ENCODE peak calls at places on chromosomes 1 and 21, in seven cellular contexts. M, W, U, O, N, Y and D are unnamed samples.
A peak's percentile ranks its signal among the peaks of the same experiment; 100 is the strongest.

GRCh38 chr21:31159808-31160207 is 121.5 kb upstream of the KRTAP19-8 start:
- DNase-seq in M (no peak), W (no peak), U (no peak), O (no peak), N (no peak), Y (no peak), D (no peak)

GRCh38 chr1:92882817-92883216 is 51.0 kb downstream of the RPL5 start:
- DNase-seq in M (no peak), W (no peak), U (no peak), O (no peak), N (no peak), Y (no peak), D (no peak)

GRCh38 chr1:202959276-202959620 is 1.1 kb upstream of the ADIPOR1 start:
- DNase-seq in M (no peak), W (no peak), U (peak; percentile 36), O (no peak), N (no peak), Y (peak; percentile 66), D (no peak)

GRCh38 chr1:229457436-229457835 is 23.5 kb upstream of the ACTA1 start:
- DNase-seq in M (no peak), W (no peak), U (no peak), O (no peak), N (no peak), Y (no peak), D (no peak)

GRCh38 chr1:60461889-60462595 is 388.5 kb upstream of the C1orf87 start:
- DNase-seq in M (no peak), W (no peak), U (no peak), O (no peak), N (no peak), Y (no peak), D (no peak)

GRCh38 chr1:202283991-202284390 is 57.7 kb downstream of the UBE2T start:
- DNase-seq in M (no peak), W (no peak), U (no peak), O (no peak), N (peak; percentile 19), Y (peak; percentile 80), D (no peak)

GRCh38 chr1:30947212-30947611 is 38.7 kb upstream of the SDC3 start:
- DNase-seq in M (no peak), W (no peak), U (no peak), O (no peak), N (no peak), Y (no peak), D (no peak)

GRCh38 chr1:170426596-170426995 is 105.4 kb upstream of the GORAB start:
- DNase-seq in M (no peak), W (no peak), U (no peak), O (no peak), N (no peak), Y (no peak), D (no peak)

GRCh38 chr1:23198373-23198772 is 18.9 kb downstream of the HTR1D start:
- DNase-seq in M (no peak), W (no peak), U (peak; percentile 86), O (no peak), N (no peak), Y (peak; percentile 97), D (no peak)

GRCh38 chr1:231965615-231966014 is 339.0 kb downstream of the DISC1 start:
- DNase-seq in M (no peak), W (no peak), U (no peak), O (no peak), N (no peak), Y (no peak), D (no peak)
- TF ChIP-seq CTCF in M (no peak), W (no peak), U (no peak), O (no peak), N (no peak), Y (no peak), D (no peak)

GRCh38 chr1:105608713-105609112 is 1447.8 kb upstream of the PRMT6 start:
- DNase-seq in M (no peak), W (no peak), U (no peak), O (no peak), N (no peak), Y (peak; percentile 49), D (no peak)
- TF ChIP-seq CTCF in M (no peak), W (peak; percentile 49), U (no peak), O (no peak), N (no peak), Y (peak; percentile 72), D (no peak)

GRCh38 chr21:44377201-44377921 is 23.9 kb downstream of the TRPM2 start:
- DNase-seq in M (no peak), W (peak; percentile 60), U (no peak), O (no peak), N (no peak), Y (no peak), D (no peak)
- TF ChIP-seq CTCF in M (no peak), W (peak; percentile 57), U (no peak), O (no peak), N (no peak), Y (no peak), D (no peak)

DNA sequence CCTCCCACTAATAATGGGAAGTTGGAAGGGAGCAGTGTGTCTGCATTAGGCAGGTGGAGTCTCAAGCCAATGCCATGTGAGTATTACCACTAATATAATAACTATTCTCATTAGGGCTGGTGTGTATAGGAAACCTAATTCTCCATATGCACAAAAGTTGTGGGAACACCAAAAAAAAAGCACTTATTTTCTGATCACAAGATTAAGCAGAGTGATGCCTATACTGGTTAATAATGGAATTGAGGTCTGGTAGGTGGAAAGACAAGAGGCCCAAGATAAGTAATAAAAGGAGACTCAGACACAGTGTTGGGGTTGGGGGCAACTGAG is 7.0 kb upstream of the NPL start:
- DNase-seq in M (no peak), W (no peak), U (no peak), O (no peak), N (no peak), Y (no peak), D (no peak)
- TF ChIP-seq CTCF in M (peak; percentile 1), W (no peak), U (no peak), O (no peak), N (no peak), Y (peak; percentile 12), D (no peak)

DNA sequence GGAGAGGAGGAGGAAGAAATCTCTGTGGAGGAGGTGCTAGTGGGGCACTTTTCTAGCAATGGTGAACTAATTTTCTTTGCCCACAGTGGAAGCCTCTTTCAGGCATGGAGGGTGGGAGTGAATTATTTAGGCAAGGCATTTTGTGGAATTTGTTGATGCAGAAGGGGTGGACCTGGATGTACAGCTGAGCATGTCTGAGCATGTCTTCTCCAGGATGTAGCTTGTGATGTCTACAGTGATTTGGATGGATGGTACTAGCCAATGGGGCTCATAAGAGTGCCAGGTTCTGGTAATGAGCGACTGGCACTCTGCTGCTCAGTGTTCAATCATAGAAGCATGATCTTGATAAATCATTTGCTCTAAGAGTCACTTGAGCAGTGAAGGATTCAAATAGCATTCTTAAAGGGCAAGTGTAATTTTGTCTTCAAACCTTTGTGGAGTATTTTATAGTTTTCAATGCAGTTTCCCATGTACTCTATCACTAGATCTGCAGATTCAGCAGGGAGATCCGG is 153.9 kb upstream of the LMO4 start:
- DNase-seq in M (no peak), W (no peak), U (no peak), O (no peak), N (no peak), Y (no peak), D (no peak)
- TF ChIP-seq CTCF in M (no peak), W (no peak), U (no peak), O (no peak), N (no peak), Y (no peak), D (no peak)